ENCODE peak calls at places on chromosomes 12 and 14, in five cellular contexts. X is activated CD4-positive, CD25-positive, alpha-beta regulatory T cell treated with anti-CD3 and anti-CD28 coated beads, Interleukin-2, amount 50 U/mL, for 16 hours; G is colonic mucosa; Z is activated T-cell treated with anti-CD3 and anti-CD28 coated beads for 24 hours; F is DMS 273 treated with DMSO at 0.1 percent for 48 hours. O is an unnamed sample.

GRCh38 chr14:63867926-63868921 is 15.4 kb downstream of the SYNE2 start:
- DNase-seq in F (no peak), G (no peak), Z (no peak), X (no peak), O (no peak)

GRCh38 chr14:23751591-23751990 is 115.4 kb downstream of the DHRS2 start:
- DNase-seq in Z (no peak), G (no peak), X (no peak), F (no peak), O (no peak)

GRCh38 chr12:55400229-55400628 is at the start of gene OR6C65:
- DNase-seq in X (no peak), F (no peak), G (no peak), Z (no peak), O (no peak)

GRCh38 chr12:102440109-102440405 is 40.3 kb downstream of the IGF1 start:
- DNase-seq in G (no peak), Z (no peak), X (no peak), F (no peak), O (no peak)

GRCh38 chr12:89328483-89329030 is 23.7 kb downstream of the DUSP6 start:
- DNase-seq in Z (no peak), G (no peak), X (no peak), F (no peak), O (no peak)

GRCh38 chr14:64191756-64192155 is 102.4 kb downstream of the ESR2 start:
- DNase-seq in G (no peak), Z (no peak), F (no peak), X (no peak), O (no peak)

GRCh38 chr12:94186461-94187237 is 38.3 kb downstream of the PLXNC1 start:
- DNase-seq in F (no peak), X (no peak), Z (no peak), G (no peak), O (peak)

GRCh38 chr12:33376153-33376552 is 63.5 kb downstream of the SYT10 start:
- DNase-seq in F (no peak), G (no peak), Z (no peak), X (no peak), O (no peak)

GRCh38 chr12:24839268-24839791 is 109.6 kb downstream of the BCAT1 start:
- DNase-seq in X (peak), F (no peak), G (no peak), Z (peak), O (no peak)

GRCh38 chr14:53338192-53338591 is 185.1 kb upstream of the DDHD1 start:
- DNase-seq in F (no peak), G (no peak), X (no peak), Z (no peak), O (no peak)

GRCh38 chr14:21498540-21499526 is 12.3 kb downstream of the METTL3 start:
- DNase-seq in G (no peak), F (no peak), Z (no peak), X (no peak), O (no peak)

O was measured in kidney.